ENCODE peak calls at places on chromosomes 3 and 15, in ten cellular contexts. W is ovary, U is HCT116, Q is right lobe of liver, I is body of pancreas, R is NB4, S is uterus, J is A549, D is heart left ventricle, G is Peyer's patch. A is an unnamed sample.

GRCh38 chr3:95389725-95390313 is 1327.0 kb downstream of the NSUN3 start:
- DNase-seq in W (no peak), U (no peak), Q (no peak), I (no peak), R (no peak), S (no peak), J (no peak), D (no peak), G (no peak), A (no peak)

GRCh38 chr3:157333551-157333991 is 103.1 kb upstream of the PTX3 start:
- DNase-seq in W (no peak), U (no peak), Q (no peak), I (no peak), R (no peak), S (no peak), J (no peak), D (no peak), G (no peak), A (no peak)

GRCh38 chr3:28294667-28295413 is 53.4 kb downstream of the CMC1 start:
- DNase-seq in W (no peak), U (no peak), Q (no peak), I (no peak), R (no peak), S (no peak), J (no peak), D (no peak), G (no peak), A (no peak)

GRCh38 chr15:78387678-78388077 is 47.5 kb downstream of the CRABP1 start:
- DNase-seq in W (no peak), U (no peak), Q (no peak), I (no peak), R (no peak), S (no peak), J (no peak), D (no peak), G (no peak), A (peak)

GRCh38 chr3:182509312-182509711 is 284.0 kb upstream of the ATP11B start:
- DNase-seq in W (no peak), U (no peak), Q (no peak), I (no peak), R (no peak), S (no peak), J (no peak), D (no peak), G (no peak), A (no peak)

GRCh38 chr3:112333386-112334334 is 704 bp downstream of the CD200 start:
- DNase-seq in W (peak), U (no peak), Q (no peak), I (no peak), R (no peak), S (peak), J (no peak), D (no peak), G (no peak), A (no peak)

GRCh38 chr15:71708052-71708432 is 102.3 kb upstream of the NR2E3 start:
- DNase-seq in W (no peak), U (no peak), Q (no peak), I (no peak), R (no peak), S (peak), J (no peak), D (no peak), G (no peak), A (no peak)

GRCh38 chr3:143146875-143147274 is 27.3 kb downstream of the CHST2 start:
- DNase-seq in W (no peak), U (no peak), Q (no peak), I (no peak), R (no peak), S (no peak), J (no peak), D (no peak), G (no peak), A (no peak)

GRCh38 chr15:66078196-66078928 is 175.2 kb downstream of the MEGF11 start:
- DNase-seq in W (no peak), U (no peak), Q (no peak), I (no peak), R (no peak), S (no peak), J (no peak), D (no peak), G (no peak), A (no peak)

GRCh38 chr3:35137612-35138011 is 501.7 kb upstream of the ARPP21 start:
- DNase-seq in W (no peak), U (no peak), Q (no peak), I (no peak), R (no peak), S (no peak), J (no peak), D (no peak), G (no peak), A (no peak)

GRCh38 chr15:38795471-38796245 is 231.0 kb upstream of the RASGRP1 start:
- DNase-seq in W (no peak), U (no peak), Q (no peak), I (no peak), R (no peak), S (no peak), J (no peak), D (no peak), G (no peak), A (no peak)

GRCh38 chr3:132180337-132180791 is 136.8 kb upstream of the ACP3 start:
- DNase-seq in W (no peak), U (peak), Q (no peak), I (no peak), R (peak), S (no peak), J (peak), D (no peak), G (no peak), A (no peak)

GRCh38 chr3:169764164-169764452 is 752 bp downstream of the TERC start:
- DNase-seq in W (no peak), U (no peak), Q (no peak), I (no peak), R (peak), S (no peak), J (no peak), D (no peak), G (no peak), A (no peak)

GRCh38 chr3:34856081-34856480 is 783.2 kb upstream of the ARPP21 start:
- DNase-seq in W (no peak), U (no peak), Q (no peak), I (no peak), R (no peak), S (no peak), J (no peak), D (no peak), G (no peak), A (no peak)

GRCh38 chr3:160401301-160402095 is 2.0 kb downstream of the SMC4 start:
- DNase-seq in W (no peak), U (no peak), Q (no peak), I (no peak), R (peak), S (no peak), J (no peak), D (no peak), G (no peak), A (no peak)

GRCh38 chr15:98146031-98146430 is 185.5 kb downstream of the ARRDC4 start:
- DNase-seq in W (no peak), U (no peak), Q (no peak), I (no peak), R (peak), S (no peak), J (no peak), D (no peak), G (no peak), A (no peak)

GRCh38 chr15:32657198-32657886 is 15.8 kb downstream of the SCG5 start:
- DNase-seq in W (no peak), U (no peak), Q (no peak), I (peak), R (no peak), S (no peak), J (no peak), D (no peak), G (no peak), A (no peak)

GRCh38 chr15:45377630-45378148 is 655 bp downstream of the GATM start:
- DNase-seq in W (peak), U (no peak), Q (peak), I (peak), R (no peak), S (peak), J (no peak), D (peak), G (peak), A (peak)

GRCh38 chr15:74752486-74753395 is 4.1 kb downstream of the CYP1A2 start:
- DNase-seq in W (no peak), U (no peak), Q (no peak), I (no peak), R (no peak), S (no peak), J (no peak), D (no peak), G (no peak), A (no peak)

GRCh38 chr3:146274833-146275232 is 23.9 kb upstream of the PLSCR4 start:
- DNase-seq in W (no peak), U (no peak), Q (no peak), I (no peak), R (no peak), S (no peak), J (no peak), D (no peak), G (no peak), A (no peak)

GRCh38 chr3:136858381-136858780 is 3.6 kb upstream of the NCK1 start:
- DNase-seq in W (no peak), U (no peak), Q (no peak), I (no peak), R (peak), S (no peak), J (no peak), D (no peak), G (no peak), A (no peak)

GRCh38 chr3:14453841-14454630 is 51.6 kb downstream of the SLC6A6 start:
- DNase-seq in W (no peak), U (no peak), Q (no peak), I (no peak), R (no peak), S (no peak), J (no peak), D (peak), G (no peak), A (no peak)

GRCh38 chr3:41580274-41580959 is 381.1 kb downstream of the CTNNB1 start:
- DNase-seq in W (no peak), U (no peak), Q (no peak), I (no peak), R (no peak), S (no peak), J (no peak), D (no peak), G (no peak), A (no peak)

GRCh38 chr3:99901200-99901926 is 83.7 kb downstream of the CMSS1 start:
- DNase-seq in W (no peak), U (peak), Q (no peak), I (no peak), R (peak), S (no peak), J (no peak), D (no peak), G (no peak), A (no peak)

GRCh38 chr15:64191971-64192830 is 29.4 kb upstream of the PPIB start:
- DNase-seq in W (no peak), U (no peak), Q (no peak), I (no peak), R (no peak), S (no peak), J (no peak), D (no peak), G (no peak), A (no peak)

GRCh38 chr3:71176366-71176765 is 407.2 kb downstream of the FOXP1 start:
- DNase-seq in W (no peak), U (no peak), Q (no peak), I (no peak), R (no peak), S (no peak), J (no peak), D (no peak), G (no peak), A (no peak)

GRCh38 chr3:141426404-141427034 is 58.2 kb downstream of the ZBTB38 start:
- DNase-seq in W (peak), U (no peak), Q (peak), I (peak), R (no peak), S (peak), J (no peak), D (peak), G (peak), A (peak)

GRCh38 chr15:61834076-61834697 is 226.1 kb downstream of the VPS13C start:
- DNase-seq in W (peak), U (peak), Q (peak), I (peak), R (peak), S (peak), J (peak), D (peak), G (peak), A (peak)

GRCh38 chr15:49769225-49769624 is 148.4 kb downstream of the DTWD1 start:
- DNase-seq in W (no peak), U (no peak), Q (no peak), I (no peak), R (no peak), S (peak), J (no peak), D (no peak), G (no peak), A (peak)

GRCh38 chr3:58299839-58300516 is 6.1 kb upstream of the RPP14 start:
- DNase-seq in W (no peak), U (no peak), Q (no peak), I (no peak), R (peak), S (no peak), J (no peak), D (no peak), G (no peak), A (no peak)
- TF ChIP-seq CTCF in W (peak), U (peak), Q (peak), I (peak), R (no peak), S (peak), J (peak), D (peak), G (peak), A (no peak)

GRCh38 chr15:90883971-90884718 is at the start of gene FES:
- DNase-seq in W (peak), U (no peak), Q (peak), I (peak), R (peak), S (peak), J (no peak), D (peak), G (peak), A (peak)
- TF ChIP-seq POLR2A in W (peak), U (no peak), Q (peak), I (peak), R (peak), S (peak), J (no peak), D (peak), G (peak), A (no peak)

DNA sequence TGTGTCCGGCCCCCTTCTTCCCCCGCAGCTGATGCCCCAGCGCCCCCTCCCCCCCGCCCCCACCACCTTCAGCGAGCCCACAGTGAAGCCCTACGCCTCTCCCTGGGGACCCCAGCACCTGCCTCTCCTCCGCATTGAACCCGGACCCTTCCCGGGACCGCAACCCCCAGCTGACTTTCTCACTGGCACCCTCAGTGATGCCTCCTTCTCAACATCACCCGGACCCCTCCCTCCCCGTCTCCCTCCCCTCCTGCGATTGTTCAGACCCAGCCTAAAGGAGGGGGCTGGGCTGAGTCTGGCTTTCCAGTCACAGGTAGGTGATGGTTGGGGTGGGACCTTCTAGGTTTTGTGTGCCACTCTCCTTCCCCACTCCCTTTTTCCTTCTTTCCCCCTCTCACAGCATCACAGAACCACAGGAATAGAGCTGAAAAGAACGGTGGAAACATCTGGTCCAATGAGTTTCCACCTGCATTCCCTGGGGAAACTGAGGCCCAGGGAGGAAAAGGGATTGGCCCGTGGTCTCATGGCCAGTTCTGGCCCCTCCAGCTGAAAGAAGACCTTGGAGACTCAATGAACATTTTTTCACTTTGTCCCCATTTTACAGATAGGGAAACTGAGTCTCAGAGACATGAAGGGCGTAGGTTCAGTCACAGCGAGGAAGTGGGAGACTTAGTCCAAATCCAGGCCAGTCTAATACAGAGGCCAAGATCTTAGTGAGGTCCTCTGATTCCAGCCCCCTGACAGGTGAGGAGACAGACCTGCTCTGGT is 828 bp downstream of the CAND2 start:
- DNase-seq in W (no peak), U (no peak), Q (no peak), I (no peak), R (no peak), S (peak), J (no peak), D (no peak), G (no peak), A (no peak)
- H3K4me3 ChIP-seq in W (peak), U (no peak), Q (no peak), I (no peak), R (no peak), S (peak), J (no peak), D (peak), G (peak), A (no peak)

GRCh38 chr3:186001838-186002237 is 64.0 kb upstream of the TRA2B start:
- DNase-seq in W (no peak), U (no peak), Q (no peak), I (no peak), R (no peak), S (no peak), J (no peak), D (no peak), G (no peak), A (no peak)

GRCh38 chr3:186003610-186004009 is 65.8 kb upstream of the TRA2B start:
- DNase-seq in W (no peak), U (no peak), Q (no peak), I (no peak), R (no peak), S (no peak), J (no peak), D (no peak), G (no peak), A (no peak)

GRCh38 chr3:186004209-186004608 is 66.4 kb upstream of the TRA2B start:
- DNase-seq in W (no peak), U (no peak), Q (no peak), I (no peak), R (no peak), S (no peak), J (no peak), D (no peak), G (no peak), A (no peak)

GRCh38 chr3:186004671-186005070 is 66.9 kb upstream of the TRA2B start:
- DNase-seq in W (no peak), U (no peak), Q (no peak), I (no peak), R (no peak), S (no peak), J (no peak), D (no peak), G (no peak), A (no peak)

DNA sequence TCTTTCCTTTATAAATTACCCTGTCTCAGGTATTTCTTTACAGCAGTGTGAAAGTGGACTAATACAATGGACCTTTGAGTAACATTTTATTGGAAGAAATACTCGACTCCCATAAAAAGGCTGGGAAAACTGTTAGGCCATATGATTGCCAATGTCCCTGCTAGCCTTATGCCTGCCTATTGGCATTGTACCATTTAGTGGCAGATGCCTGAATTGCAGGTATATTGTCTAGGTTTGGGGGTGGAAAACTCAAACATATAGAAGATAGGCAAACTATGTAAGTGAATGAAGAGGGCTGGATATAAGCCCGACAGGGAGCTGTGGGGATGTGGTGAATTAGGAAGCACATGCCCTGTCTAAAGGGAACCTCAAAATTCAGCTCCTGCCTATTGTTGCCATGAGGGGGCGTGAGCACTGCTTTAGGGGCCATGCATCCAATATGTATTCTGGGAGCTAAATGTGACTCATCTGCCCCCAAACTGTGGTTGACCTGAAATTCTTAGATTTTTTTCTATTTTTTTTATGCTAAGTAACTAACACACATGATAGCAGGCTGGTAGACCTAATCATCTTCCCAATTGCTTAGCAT is 65.2 kb upstream of the TRA2B start:
- DNase-seq in W (no peak), U (peak), Q (no peak), I (no peak), R (peak), S (no peak), J (no peak), D (no peak), G (no peak), A (no peak)
- TF ChIP-seq CTCF in W (no peak), U (peak), Q (peak), I (peak), R (peak), S (no peak), J (peak), D (peak), G (no peak), A (no peak)

DNA sequence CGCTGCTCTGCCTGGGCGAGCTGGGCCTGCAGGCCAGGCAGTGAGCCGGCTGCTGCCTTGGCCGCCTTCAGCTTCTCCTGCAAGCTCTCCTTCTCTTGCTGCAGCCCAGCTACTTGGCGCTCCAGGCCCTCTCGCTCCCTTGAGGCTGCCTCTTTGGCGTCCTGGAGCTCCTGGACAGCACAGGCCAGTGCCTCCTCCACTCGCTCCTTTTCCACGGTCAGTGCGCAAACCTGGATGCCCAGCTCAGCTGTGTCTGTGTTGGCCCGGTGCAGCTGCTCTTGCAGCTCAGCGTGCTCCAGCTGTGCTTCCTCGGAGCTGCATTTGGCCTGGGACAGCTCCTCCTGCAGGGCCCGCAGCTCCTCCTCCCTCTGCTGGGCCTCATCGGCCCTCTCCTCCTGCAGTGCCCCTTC is 23.1 kb downstream of the CXCR6 start:
- DNase-seq in W (no peak), U (no peak), Q (no peak), I (no peak), R (no peak), S (no peak), J (no peak), D (no peak), G (no peak), A (no peak)
- TF ChIP-seq POLR2A in W (no peak), U (no peak), Q (no peak), I (no peak), R (no peak), S (no peak), J (no peak), D (no peak), G (no peak), A (no peak)

GRCh38 chr3:46209053-46209452 is 940 bp upstream of the CCR1 start:
- DNase-seq in W (no peak), U (no peak), Q (no peak), I (no peak), R (no peak), S (no peak), J (no peak), D (no peak), G (no peak), A (no peak)

GRCh38 chr3:46205286-46205960 is 2.7 kb downstream of the CCR1 start:
- DNase-seq in W (no peak), U (no peak), Q (no peak), I (no peak), R (no peak), S (no peak), J (no peak), D (no peak), G (no peak), A (no peak)

GRCh38 chr3:46208167-46208704 is at the start of gene CCR1:
- DNase-seq in W (no peak), U (peak), Q (no peak), I (no peak), R (peak), S (no peak), J (no peak), D (no peak), G (no peak), A (no peak)

GRCh38 chr3:46203681-46204080 is 4.4 kb downstream of the CCR1 start:
- DNase-seq in W (no peak), U (no peak), Q (no peak), I (no peak), R (no peak), S (no peak), J (no peak), D (no peak), G (no peak), A (no peak)

DNA sequence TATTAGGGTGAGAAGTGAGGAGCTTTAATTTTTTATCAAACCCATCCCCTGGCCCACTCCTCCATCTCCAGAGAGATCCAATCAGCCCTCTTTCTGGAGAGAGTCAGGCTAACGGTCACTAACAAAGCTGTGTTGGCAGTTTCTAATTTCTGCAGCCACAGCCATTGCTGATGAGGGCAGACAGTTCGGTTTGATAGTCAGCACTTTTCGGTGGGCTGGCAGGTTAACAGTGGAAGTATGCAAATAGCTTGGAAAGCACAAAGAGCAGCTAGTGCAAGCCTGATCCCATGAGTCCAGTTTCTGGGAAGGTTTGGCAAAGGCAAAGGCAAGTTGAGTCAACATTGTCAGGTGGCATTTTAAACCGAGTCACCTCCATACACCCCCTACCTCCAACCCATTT is 1.8 kb downstream of the CCR1 start:
- DNase-seq in W (no peak), U (no peak), Q (no peak), I (no peak), R (no peak), S (no peak), J (no peak), D (no peak), G (no peak), A (no peak)
- H3K4me3 ChIP-seq in W (no peak), U (no peak), Q (no peak), I (no peak), R (peak), S (no peak), J (no peak), D (peak), G (peak), A (no peak)